ENCODE peak calls at places on chromosomes 11 and 22, in four cellular contexts. I, R, D and S are unnamed samples.
A peak's percentile ranks its signal among the peaks of the same experiment; 100 is the strongest.

GRCh38 chr11:34997872-34998548 is 81.6 kb downstream of the PDHX start:
- DNase-seq in I (no peak), R (no peak), D (peak; percentile 68), S (no peak)

GRCh38 chr22:20938272-20938671 is 21.1 kb downstream of the CRKL start:
- DNase-seq in I (no peak), R (no peak), D (no peak), S (no peak)

GRCh38 chr11:72816404-72816990 is 2.3 kb downstream of the ATG16L2 start:
- DNase-seq in I (no peak), R (no peak), D (no peak), S (no peak)

GRCh38 chr11:2791521-2792375 is 92.0 kb upstream of the KCNQ1OT1 start:
- DNase-seq in I (no peak), R (peak; percentile 4), D (no peak), S (no peak)

GRCh38 chr11:9568854-9569587 is 4.4 kb upstream of the WEE1 start:
- DNase-seq in I (peak; percentile 83), R (no peak), D (peak; percentile 95), S (peak; percentile 77)

GRCh38 chr22:39278040-39278439 is 33.3 kb upstream of the PDGFB start:
- DNase-seq in I (no peak), R (no peak), D (peak; percentile 51), S (no peak)

GRCh38 chr22:35782504-35782903 is 64.8 kb downstream of the APOL5 start:
- DNase-seq in I (no peak), R (no peak), D (no peak), S (no peak)

GRCh38 chr11:21654091-21654490 is 538.8 kb upstream of the ANO5 start:
- DNase-seq in I (no peak), R (no peak), D (no peak), S (no peak)

GRCh38 chr11:55357560-55358184 is 10.1 kb upstream of the OR4A15 start:
- DNase-seq in I (no peak), R (no peak), D (no peak), S (no peak)

GRCh38 chr11:76588455-76589325 is 81.9 kb downstream of the LRRC32 start:
- DNase-seq in I (peak; percentile 85), R (no peak), D (no peak), S (no peak)

GRCh38 chr11:100825610-100826009 is 138.5 kb downstream of the ARHGAP42 start:
- DNase-seq in I (no peak), R (no peak), D (peak; percentile 48), S (no peak)

GRCh38 chr11:17267576-17267975 is 9.0 kb upstream of the NUCB2 start:
- DNase-seq in I (no peak), R (no peak), D (no peak), S (no peak)

GRCh38 chr11:122910775-122911174 is 28.2 kb downstream of the JHY start:
- DNase-seq in I (no peak), R (peak; percentile 27), D (peak; percentile 36), S (peak; percentile 27)

GRCh38 chr22:22351366-22351765 is 106.8 kb downstream of the VPREB1 start:
- DNase-seq in I (no peak), R (no peak), D (no peak), S (no peak)

GRCh38 chr11:75577198-75577597 is 15.1 kb downstream of the SERPINH1 start:
- DNase-seq in I (no peak), R (peak; percentile 62), D (no peak), S (no peak)

GRCh38 chr11:12066056-12066798 is 44.2 kb upstream of the MICAL2 start:
- DNase-seq in I (no peak), R (no peak), D (peak; percentile 87), S (peak; percentile 91)

GRCh38 chr11:118171274-118172062 is 5.0 kb downstream of the SCN2B start:
- DNase-seq in I (peak; percentile 77), R (peak; percentile 79), D (peak; percentile 58), S (no peak)

DNA sequence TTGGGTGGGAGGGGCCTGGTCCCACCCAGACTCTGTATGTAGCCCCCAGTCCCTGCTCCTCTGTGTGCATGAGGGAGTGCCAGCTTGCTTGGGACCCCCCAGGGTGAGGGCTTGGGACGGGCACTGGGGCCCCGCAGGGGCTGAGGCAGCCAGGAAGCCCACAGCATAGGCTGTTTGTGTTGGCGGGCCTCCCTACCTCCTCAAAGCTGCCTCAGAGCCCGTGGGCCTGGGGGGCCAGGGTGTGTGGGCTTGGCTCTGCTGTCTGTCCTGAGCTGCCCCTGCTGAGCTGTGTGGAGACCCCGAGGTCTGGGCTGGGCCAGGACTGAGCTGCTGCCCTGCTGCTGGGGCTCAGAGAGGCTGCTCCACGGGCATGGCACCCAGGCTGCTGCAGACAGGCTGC is 3.2 kb downstream of the TSPAN4 start:
- DNase-seq in I (no peak), R (no peak), D (peak; percentile 43), S (no peak)
- H3K4me3 ChIP-seq in I (no peak overlapping the region), R (no peak overlapping the region), D (peak overlapping the region; percentile 96), S (peak overlapping the region; percentile 15)

DNA sequence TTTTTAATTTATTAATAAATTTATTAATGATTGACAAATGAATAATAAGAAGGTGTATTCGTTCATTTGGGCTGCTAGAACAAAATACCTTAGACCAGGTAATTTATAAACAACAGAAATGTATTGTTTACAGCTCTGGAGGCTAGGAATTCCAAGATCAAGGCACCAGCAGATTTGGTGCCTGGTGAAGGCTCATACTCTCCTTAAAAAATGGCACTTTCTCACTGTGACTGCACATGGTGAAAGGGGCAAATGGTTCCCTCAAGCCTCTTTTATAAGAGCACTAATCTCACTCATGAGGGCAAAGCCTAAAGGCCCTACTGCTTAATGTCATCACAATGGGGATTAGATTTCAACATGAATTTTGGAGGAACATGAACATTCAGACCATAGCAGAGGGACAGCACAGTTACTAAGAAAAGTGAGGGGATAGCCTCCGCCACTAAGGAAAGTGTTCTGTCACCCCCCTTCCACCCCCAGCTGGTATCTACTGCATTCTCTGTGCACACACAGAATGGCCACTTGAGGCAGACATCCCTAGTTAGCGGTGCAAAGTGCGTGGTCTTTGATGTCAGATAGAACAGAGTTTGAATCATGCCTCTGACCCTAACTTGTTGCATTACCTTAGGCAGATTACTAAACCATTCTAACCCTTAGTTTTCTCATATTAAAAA is 47.2 kb upstream of the CEP295 start:
- DNase-seq in I (no peak), R (peak; percentile 38), D (no peak), S (no peak)
- TF ChIP-seq CTCF in I (no peak), R (peak; percentile 68), D (peak; percentile 7), S (no peak)

GRCh38 chr11:107496011-107496410 is 38.4 kb upstream of the CWF19L2 start:
- DNase-seq in I (no peak), R (no peak), D (peak; percentile 58), S (peak; percentile 86)
- H3K4me3 ChIP-seq in I (no peak overlapping the region), R (no peak overlapping the region), D (no peak overlapping the region), S (no peak overlapping the region)

GRCh38 chr11:102269927-102270326 is 47.4 kb upstream of the BIRC3 start:
- DNase-seq in I (no peak), R (no peak), D (peak; percentile 29), S (no peak)

GRCh38 chr11:102267602-102268001 is 49.7 kb upstream of the BIRC3 start:
- DNase-seq in I (no peak), R (no peak), D (peak; percentile 68), S (peak; percentile 47)

GRCh38 chr11:102266111-102266510 is 51.2 kb upstream of the BIRC3 start:
- DNase-seq in I (no peak), R (no peak), D (no peak), S (no peak)

GRCh38 chr11:102268083-102268984 is 49.0 kb upstream of the BIRC3 start:
- DNase-seq in I (peak; percentile 65), R (no peak), D (peak; percentile 76), S (no peak)

GRCh38 chr11:102268985-102269470 is 48.3 kb upstream of the BIRC3 start:
- DNase-seq in I (no peak), R (no peak), D (no peak), S (no peak)
- TF ChIP-seq CTCF in I (no peak), R (no peak), D (no peak), S (no peak)